ENCODE peak calls at places on chromosomes 4 and X, in four cellular contexts. J is RWPE1, G is ELR, B is fibroblast of villous mesenchyme. D is an unnamed sample.

GRCh38 chrX:135437867-135438733 is 16.4 kb downstream of the SMIM10L2A start:
- DNase-seq in G (no peak), B (no peak), J (no peak), D (no peak)

GRCh38 chr4:2069986-2070385 is 10.9 kb downstream of the NAT8L start:
- DNase-seq in B (no peak), G (no peak), J (no peak), D (no peak)

GRCh38 chr4:88446124-88446523 is 10.8 kb upstream of the HERC5 start:
- DNase-seq in J (peak; percentile 20), B (no peak), G (peak; percentile 21), D (no peak)

GRCh38 chr4:156837625-156838345 is 133.8 kb downstream of the PDGFC start:
- DNase-seq in J (no peak), G (no peak), B (peak; percentile 52), D (no peak)

GRCh38 chr4:112178731-112179130 is 33.5 kb downstream of the FAM241A start:
- DNase-seq in J (no peak), G (peak; percentile 40), B (peak; percentile 21), D (no peak)

GRCh38 chr4:101232074-101232776 is 115.1 kb downstream of the PPP3CA start:
- DNase-seq in B (peak; percentile 52), G (peak; percentile 83), J (peak; percentile 44), D (peak; percentile 16)

GRCh38 chrX:45756562-45756961 is 555.9 kb upstream of the DIPK2B start:
- DNase-seq in J (no peak), G (peak; percentile 36), B (no peak), D (no peak)

GRCh38 chr4:141144207-141144606 is 10.9 kb upstream of the RNF150 start:
- DNase-seq in J (no peak), B (no peak), G (no peak), D (no peak)

GRCh38 chr4:108172231-108172779 is 3.6 kb upstream of the LEF1 start:
- DNase-seq in J (no peak), G (peak; percentile 48), B (no peak), D (no peak)

GRCh38 chrX:17642891-17643290 is 94.4 kb upstream of the SCML1 start:
- DNase-seq in G (peak; percentile 14), B (no peak), J (no peak), D (no peak)

GRCh38 chr4:156329779-156330178 is 376.1 kb upstream of the CTSO start:
- DNase-seq in B (peak; percentile 24), G (peak; percentile 45), J (no peak), D (no peak)

GRCh38 chr4:43357252-43357974 is 464.9 kb downstream of the GRXCR1 start:
- DNase-seq in J (no peak), G (no peak), B (no peak), D (no peak)

GRCh38 chrX:139932077-139932900 is 564 bp downstream of the ATP11C start:
- DNase-seq in J (peak; percentile 18), G (peak; percentile 50), B (peak; percentile 39), D (peak; percentile 48)

GRCh38 chr4:165740911-165741310 is 132.1 kb upstream of the TLL1 start:
- DNase-seq in G (no peak), B (no peak), J (no peak), D (no peak)

GRCh38 chr4:183355405-183355804 is 33.2 kb upstream of the CLDN24 start:
- DNase-seq in G (peak; percentile 63), B (peak; percentile 52), J (peak; percentile 47), D (no peak)

GRCh38 chrX:72100051-72100755 is 31.5 kb downstream of the RTL5 start:
- DNase-seq in B (no peak), G (no peak), J (no peak), D (no peak)

GRCh38 chr4:184097240-184097619 is 120.4 kb downstream of the ENPP6 start:
- DNase-seq in B (no peak), G (no peak), J (no peak), D (no peak)

GRCh38 chr4:81631958-81632439 is 160.3 kb upstream of the RASGEF1B start:
- DNase-seq in B (peak; percentile 32), J (peak; percentile 71), G (peak; percentile 0), D (no peak)

GRCh38 chr4:8910822-8911310 is 39.2 kb upstream of the HMX1 start:
- DNase-seq in G (no peak), J (no peak), B (no peak), D (no peak)

GRCh38 chr4:87270144-87270543 is 49.7 kb upstream of the KLHL8 start:
- DNase-seq in J (peak; percentile 64), B (peak; percentile 52), G (peak; percentile 42), D (peak; percentile 3)

GRCh38 chrX:141642979-141643378 is 53.5 kb downstream of the SPANXA2 start:
- DNase-seq in G (peak; percentile 30), J (no peak), B (peak; percentile 36), D (no peak)

GRCh38 chr4:151355155-151355554 is 29.8 kb upstream of the SH3D19 start:
- DNase-seq in B (no peak), G (no peak), J (peak; percentile 58), D (no peak)

GRCh38 chr4:39719804-39720580 is 22.1 kb downstream of the UBE2K start:
- DNase-seq in G (peak; percentile 48), B (no peak), J (no peak), D (peak; percentile 44)

GRCh38 chr4:115927382-115927781 is 814.0 kb upstream of the NDST4 start:
- DNase-seq in G (peak; percentile 22), J (no peak), B (no peak), D (peak; percentile 3)

GRCh38 chr4:25100156-25100555 is 60.1 kb downstream of the SEPSECS start:
- DNase-seq in B (no peak), G (no peak), J (no peak), D (no peak)

GRCh38 chrX:10884246-10884645 is 226.9 kb upstream of the HCCS start:
- DNase-seq in G (no peak), B (peak; percentile 34), J (no peak), D (no peak)

GRCh38 chr4:184345573-184345922 is 127.9 kb upstream of the ENPP6 start:
- DNase-seq in J (no peak), G (no peak), B (peak; percentile 32), D (no peak)

GRCh38 chrX:71487814-71488213 is 45.1 kb upstream of the OGT start:
- DNase-seq in B (no peak), J (no peak), G (no peak), D (no peak)

GRCh38 chr4:4386736-4387392 is at the start of gene NSG1:
- DNase-seq in G (peak; percentile 23), J (peak; percentile 18), B (peak; percentile 27), D (no peak)

GRCh38 chr4:16417198-16417597 is 190.9 kb upstream of the TAPT1 start:
- DNase-seq in J (no peak), G (no peak), B (no peak), D (no peak)

GRCh38 chr4:76585897-76586360 is 150.9 kb downstream of the SHROOM3 start:
- DNase-seq in B (peak; percentile 37), J (peak; percentile 20), G (no peak), D (peak; percentile 95)

GRCh38 chr4:91448668-91449330 is 855.0 kb upstream of the GRID2 start:
- DNase-seq in G (no peak), B (no peak), J (peak; percentile 25), D (no peak)

GRCh38 chrX:53990201-53990600 is 54.1 kb downstream of the PHF8 start:
- DNase-seq in G (no peak), B (peak; percentile 10), J (no peak), D (no peak)

GRCh38 chr4:4422856-4423485 is 36.1 kb downstream of the NSG1 start:
- DNase-seq in B (no peak), J (no peak), G (no peak), D (no peak)

GRCh38 chrX:53476371-53476770 is 42.2 kb upstream of the HSD17B10 start:
- DNase-seq in J (peak; percentile 36), B (no peak), G (peak; percentile 51), D (no peak)

GRCh38 chrX:1205681-1206611 is 6.5 kb downstream of the CRLF2 start:
- DNase-seq in J (peak; percentile 36), B (peak; percentile 60), G (peak; percentile 68), D (no peak)

GRCh38 chr4:40409835-40410234 is 74.7 kb downstream of the CHRNA9 start:
- DNase-seq in G (peak; percentile 62), J (no peak), B (peak; percentile 42), D (no peak)

GRCh38 chr4:1337951-1338751 is 8.9 kb upstream of the UVSSA start:
- DNase-seq in J (no peak), G (no peak), B (no peak), D (no peak)

GRCh38 chr4:81930506-81931238 is 443.1 kb downstream of the HNRNPD start:
- DNase-seq in B (no peak), G (no peak), J (no peak), D (no peak)

D was measured in trophoblast cell.